ENCODE peak calls at places on chromosome 9, in eight cellular contexts. One of them, this sample, is unnamed.

GRCh38 chr9:75889577-75889976 is 896 bp upstream of the PCSK5 start:
- DNase-seq in SK-N-SH: no peak
- DNase-seq in transverse colon: peak; percentile 51
- DNase-seq in A549: no peak
- DNase-seq in BE2C: no peak
- DNase-seq in AG04450: no peak
- DNase-seq in dorsolateral prefrontal cortex: no peak
- DNase-seq in HepG2: no peak
- DNase-seq in this sample: no peak

GRCh38 chr9:33818167-33818831 is 1.3 kb downstream of the UBE2R2 start:
- DNase-seq in HepG2: peak; percentile 47
- DNase-seq in dorsolateral prefrontal cortex: no peak
- DNase-seq in BE2C: no peak
- DNase-seq in AG04450: no peak
- DNase-seq in transverse colon: peak; percentile 32
- DNase-seq in SK-N-SH: no peak
- DNase-seq in A549: peak; percentile 10
- DNase-seq in this sample: no peak

GRCh38 chr9:69188975-69189374 is 14.9 kb downstream of the TJP2 start:
- DNase-seq in HepG2: no peak
- DNase-seq in transverse colon: no peak
- DNase-seq in SK-N-SH: no peak
- DNase-seq in A549: no peak
- DNase-seq in AG04450: no peak
- DNase-seq in BE2C: no peak
- DNase-seq in dorsolateral prefrontal cortex: no peak
- DNase-seq in this sample: no peak

GRCh38 chr9:100498592-100498991 is 25.6 kb downstream of the TMEFF1 start:
- DNase-seq in SK-N-SH: no peak
- DNase-seq in dorsolateral prefrontal cortex: no peak
- DNase-seq in BE2C: no peak
- DNase-seq in A549: peak; percentile 9
- DNase-seq in transverse colon: no peak
- DNase-seq in HepG2: no peak
- DNase-seq in AG04450: no peak
- DNase-seq in this sample: no peak

GRCh38 chr9:72371151-72371550 is 6.1 kb upstream of the ZFAND5 start:
- DNase-seq in AG04450: no peak
- DNase-seq in BE2C: no peak
- DNase-seq in SK-N-SH: no peak
- DNase-seq in A549: no peak
- DNase-seq in HepG2: no peak
- DNase-seq in dorsolateral prefrontal cortex: no peak
- DNase-seq in transverse colon: no peak
- DNase-seq in this sample: no peak

GRCh38 chr9:22079873-22080341 is 70.8 kb upstream of the CDKN2B start:
- DNase-seq in dorsolateral prefrontal cortex: no peak
- DNase-seq in transverse colon: no peak
- DNase-seq in AG04450: peak; percentile 43
- DNase-seq in SK-N-SH: no peak
- DNase-seq in A549: no peak
- DNase-seq in BE2C: no peak
- DNase-seq in HepG2: no peak
- DNase-seq in this sample: peak; percentile 67

GRCh38 chr9:113488490-113488889 is 25.0 kb downstream of the RGS3 start:
- DNase-seq in dorsolateral prefrontal cortex: no peak
- DNase-seq in transverse colon: peak; percentile 6
- DNase-seq in BE2C: no peak
- DNase-seq in SK-N-SH: no peak
- DNase-seq in A549: no peak
- DNase-seq in AG04450: no peak
- DNase-seq in HepG2: no peak
- DNase-seq in this sample: no peak

GRCh38 chr9:32737378-32737777 is 46.0 kb upstream of the TMEM215 start:
- DNase-seq in A549: no peak
- DNase-seq in HepG2: no peak
- DNase-seq in transverse colon: no peak
- DNase-seq in BE2C: no peak
- DNase-seq in dorsolateral prefrontal cortex: no peak
- DNase-seq in SK-N-SH: peak; percentile 50
- DNase-seq in AG04450: no peak
- DNase-seq in this sample: no peak

GRCh38 chr9:118331622-118332045 is 627.4 kb downstream of the TLR4 start:
- DNase-seq in dorsolateral prefrontal cortex: no peak
- DNase-seq in A549: peak; percentile 89
- DNase-seq in HepG2: no peak
- DNase-seq in AG04450: no peak
- DNase-seq in SK-N-SH: no peak
- DNase-seq in BE2C: no peak
- DNase-seq in transverse colon: no peak
- DNase-seq in this sample: no peak

GRCh38 chr9:20040991-20041606 is 252.3 kb upstream of the SLC24A2 start:
- DNase-seq in A549: no peak
- DNase-seq in AG04450: no peak
- DNase-seq in dorsolateral prefrontal cortex: peak; percentile 24
- DNase-seq in SK-N-SH: peak; percentile 30
- DNase-seq in HepG2: no peak
- DNase-seq in transverse colon: no peak
- DNase-seq in BE2C: no peak
- DNase-seq in this sample: no peak

GRCh38 chr9:70120834-70121510 is 77.3 kb downstream of the MAMDC2 start:
- DNase-seq in HepG2: no peak
- DNase-seq in SK-N-SH: peak; percentile 30
- DNase-seq in A549: peak; percentile 52
- DNase-seq in BE2C: peak; percentile 70
- DNase-seq in AG04450: peak; percentile 85
- DNase-seq in transverse colon: peak; percentile 37
- DNase-seq in dorsolateral prefrontal cortex: no peak
- DNase-seq in this sample: peak; percentile 85

GRCh38 chr9:138065287-138065686 is 187.7 kb downstream of the CACNA1B start:
- DNase-seq in AG04450: no peak
- DNase-seq in A549: no peak
- DNase-seq in transverse colon: no peak
- DNase-seq in dorsolateral prefrontal cortex: no peak
- DNase-seq in SK-N-SH: no peak
- DNase-seq in BE2C: no peak
- DNase-seq in HepG2: no peak
- DNase-seq in this sample: no peak

GRCh38 chr9:132647355-132647754 is 22.4 kb downstream of the DDX31 start:
- DNase-seq in BE2C: no peak
- DNase-seq in dorsolateral prefrontal cortex: no peak
- DNase-seq in SK-N-SH: no peak
- DNase-seq in AG04450: peak; percentile 96
- DNase-seq in A549: no peak
- DNase-seq in transverse colon: no peak
- DNase-seq in HepG2: no peak
- DNase-seq in this sample: peak; percentile 96

GRCh38 chr9:132163457-132163875 is 1.6 kb downstream of the NTNG2 start:
- DNase-seq in dorsolateral prefrontal cortex: no peak
- DNase-seq in transverse colon: no peak
- DNase-seq in SK-N-SH: peak; percentile 67
- DNase-seq in A549: no peak
- DNase-seq in HepG2: no peak
- DNase-seq in AG04450: no peak
- DNase-seq in BE2C: no peak
- DNase-seq in this sample: no peak

GRCh38 chr9:84255701-84256100 is 84.9 kb downstream of the SLC28A3 start:
- DNase-seq in AG04450: no peak
- DNase-seq in BE2C: no peak
- DNase-seq in A549: no peak
- DNase-seq in transverse colon: no peak
- DNase-seq in dorsolateral prefrontal cortex: no peak
- DNase-seq in HepG2: no peak
- DNase-seq in SK-N-SH: no peak
- DNase-seq in this sample: no peak

DNA sequence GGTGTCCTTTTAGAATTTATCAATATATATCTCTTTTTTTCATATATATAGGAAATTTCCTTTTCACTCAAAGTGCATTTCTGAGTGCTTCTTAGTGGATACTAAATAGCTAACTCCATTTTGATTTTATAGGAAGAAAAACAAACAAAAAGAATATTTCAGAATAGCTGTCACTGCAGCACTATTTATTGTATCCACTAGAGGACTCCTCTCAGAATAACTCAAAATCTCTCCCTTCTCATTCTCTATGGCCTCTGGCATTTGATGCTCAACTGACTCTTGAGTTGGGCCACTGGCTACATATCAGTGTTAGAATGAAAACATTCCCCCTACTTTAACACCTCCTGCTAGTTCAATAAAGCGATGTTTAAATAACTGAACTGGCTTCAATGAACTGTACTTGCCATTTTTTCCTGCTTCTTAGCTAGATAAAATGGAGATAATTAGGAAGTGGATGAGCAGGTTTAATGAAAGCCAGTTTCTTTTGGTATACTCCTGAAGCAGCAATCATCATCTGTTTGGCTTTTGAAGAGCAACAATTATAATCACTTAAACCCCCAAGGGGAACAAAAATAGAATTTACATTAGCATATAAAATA is 16.6 kb upstream of the ELAVL2 start:
- DNase-seq in dorsolateral prefrontal cortex: no peak
- DNase-seq in AG04450: no peak
- DNase-seq in HepG2: no peak
- DNase-seq in SK-N-SH: no peak
- DNase-seq in transverse colon: no peak
- DNase-seq in A549: no peak
- DNase-seq in BE2C: no peak
- DNase-seq in this sample: no peak
- TF ChIP-seq CTCF in dorsolateral prefrontal cortex: peak; percentile 26
- TF ChIP-seq CTCF in AG04450: no peak
- TF ChIP-seq CTCF in HepG2: no peak
- TF ChIP-seq CTCF in SK-N-SH: peak; percentile 30
- TF ChIP-seq CTCF in transverse colon: no peak
- TF ChIP-seq CTCF in A549: no peak
- TF ChIP-seq CTCF in BE2C: peak; percentile 34
- TF ChIP-seq CTCF in this sample: no peak

DNA sequence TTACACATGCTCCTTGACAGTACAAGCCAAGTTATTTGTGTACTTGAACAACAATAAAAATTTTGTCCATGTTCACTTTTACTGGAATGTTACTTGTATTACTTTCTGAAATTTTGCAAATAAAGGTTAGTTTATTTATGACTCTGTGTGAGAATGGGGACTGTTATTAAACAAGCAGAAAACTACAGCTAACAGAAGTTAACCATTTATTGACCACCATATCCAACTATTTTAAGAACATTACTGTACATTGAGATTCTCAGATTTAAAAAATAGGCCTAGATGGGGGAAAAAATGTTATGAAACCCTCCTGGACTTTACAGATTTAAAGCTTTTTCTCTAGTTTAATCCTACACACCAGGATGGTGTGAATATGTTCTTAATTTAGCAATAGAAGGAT is 1.8 kb downstream of the SLC25A51 start:
- DNase-seq in HepG2: no peak
- DNase-seq in dorsolateral prefrontal cortex: no peak
- DNase-seq in transverse colon: no peak
- DNase-seq in SK-N-SH: no peak
- DNase-seq in A549: no peak
- DNase-seq in BE2C: no peak
- DNase-seq in AG04450: no peak
- DNase-seq in this sample: no peak
- H3K4me3 ChIP-seq in HepG2: no peak overlapping the region
- H3K4me3 ChIP-seq in dorsolateral prefrontal cortex: peak overlapping the region; percentile 93
- H3K4me3 ChIP-seq in transverse colon: no peak overlapping the region
- H3K4me3 ChIP-seq in SK-N-SH: no peak overlapping the region
- H3K4me3 ChIP-seq in A549: no peak overlapping the region
- H3K4me3 ChIP-seq in BE2C: no peak overlapping the region
- H3K4me3 ChIP-seq in AG04450: peak overlapping the region; percentile 83
- H3K4me3 ChIP-seq in this sample: no peak overlapping the region

DNA sequence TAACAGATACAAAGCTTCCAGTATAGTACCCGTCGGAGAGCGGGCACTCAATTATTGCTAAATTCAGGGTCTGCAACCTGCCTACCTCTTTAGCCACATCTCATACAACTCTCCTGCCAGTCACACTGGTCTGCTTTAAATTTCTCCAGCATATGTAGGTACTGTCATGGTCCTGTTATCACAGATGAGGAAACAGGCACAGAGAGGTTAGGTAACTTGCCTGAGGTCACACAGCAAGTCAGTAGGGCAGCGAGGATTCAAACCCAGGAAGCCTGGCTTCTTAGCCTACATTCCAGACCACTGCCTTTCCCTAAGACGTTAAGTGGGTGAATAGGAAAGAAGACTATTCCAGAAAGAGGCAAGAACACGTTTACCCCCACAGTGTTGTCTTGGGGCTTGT is 186.0 kb upstream of the NFIB start:
- DNase-seq in AG04450: no peak
- DNase-seq in HepG2: no peak
- DNase-seq in dorsolateral prefrontal cortex: no peak
- DNase-seq in SK-N-SH: no peak
- DNase-seq in transverse colon: no peak
- DNase-seq in BE2C: no peak
- DNase-seq in A549: no peak
- DNase-seq in this sample: no peak
- TF ChIP-seq CTCF in AG04450: no peak
- TF ChIP-seq CTCF in HepG2: no peak
- TF ChIP-seq CTCF in dorsolateral prefrontal cortex: no peak
- TF ChIP-seq CTCF in SK-N-SH: no peak
- TF ChIP-seq CTCF in transverse colon: no peak
- TF ChIP-seq CTCF in BE2C: no peak
- TF ChIP-seq CTCF in A549: no peak
- TF ChIP-seq CTCF in this sample: no peak

GRCh38 chr9:136591191-136591752 is 45.4 kb upstream of the NOTCH1 start:
- DNase-seq in A549: no peak
- DNase-seq in SK-N-SH: no peak
- DNase-seq in BE2C: no peak
- DNase-seq in transverse colon: no peak
- DNase-seq in AG04450: no peak
- DNase-seq in HepG2: no peak
- DNase-seq in dorsolateral prefrontal cortex: no peak
- DNase-seq in this sample: no peak
- H3K4me3 ChIP-seq in A549: no peak overlapping the region
- H3K4me3 ChIP-seq in SK-N-SH: no peak overlapping the region
- H3K4me3 ChIP-seq in BE2C: no peak overlapping the region
- H3K4me3 ChIP-seq in transverse colon: no peak overlapping the region
- H3K4me3 ChIP-seq in AG04450: no peak overlapping the region
- H3K4me3 ChIP-seq in HepG2: no peak overlapping the region
- H3K4me3 ChIP-seq in dorsolateral prefrontal cortex: no peak overlapping the region
- H3K4me3 ChIP-seq in this sample: no peak overlapping the region